ENCODE peak calls at places on chromosomes 2 and 18, in nine cellular contexts. O is RWPE1, M is germinal center, U is mucosa of descending colon, T is HTR-8/SVneo, E is cardiac septum, D is NCI-H446, B is posterior cingulate gyrus, H is erythroblast. P is an unnamed sample.

GRCh38 chr2:100721693-100722092 is 98.2 kb upstream of the NPAS2 start:
- DNase-seq in O (no peak), M (no peak), U (no peak), T (no peak), E (no peak), D (no peak), B (no peak), H (no peak), P (no peak)

GRCh38 chr2:69625078-69625788 is 18.3 kb downstream of the AAK1 start:
- DNase-seq in O (no peak), M (no peak), U (no peak), T (no peak), E (no peak), D (no peak), B (no peak), H (peak), P (no peak)

GRCh38 chr2:96111823-96112500 is 4.4 kb downstream of the ADRA2B start:
- DNase-seq in O (no peak), M (no peak), U (peak), T (no peak), E (peak), D (no peak), B (no peak), H (no peak), P (no peak)

GRCh38 chr2:88452980-88453582 is 588 bp upstream of the FOXI3 start:
- DNase-seq in O (no peak), M (no peak), U (no peak), T (no peak), E (no peak), D (no peak), B (no peak), H (no peak), P (no peak)

GRCh38 chr2:174121612-174122011 is 126.7 kb downstream of the OLA1 start:
- DNase-seq in O (peak), M (no peak), U (no peak), T (no peak), E (no peak), D (no peak), B (no peak), H (no peak), P (no peak)

GRCh38 chr2:33000986-33001385 is 54.2 kb downstream of the LTBP1 start:
- DNase-seq in O (no peak), M (no peak), U (no peak), T (no peak), E (no peak), D (no peak), B (no peak), H (no peak), P (no peak)

GRCh38 chr2:40606862-40607261 is 155.0 kb upstream of the SLC8A1 start:
- DNase-seq in O (peak), M (no peak), U (no peak), T (no peak), E (no peak), D (no peak), B (no peak), H (no peak), P (no peak)

GRCh38 chr2:45285311-45285710 is 276.1 kb upstream of the SIX2 start:
- DNase-seq in O (no peak), M (no peak), U (no peak), T (no peak), E (no peak), D (no peak), B (no peak), H (no peak), P (no peak)

GRCh38 chr2:127901339-127902072 is 15.8 kb upstream of the AMMECR1L start:
- DNase-seq in O (no peak), M (no peak), U (no peak), T (no peak), E (peak), D (peak), B (peak), H (no peak), P (peak)

GRCh38 chr2:109087055-109087663 is 41.8 kb upstream of the SH3RF3 start:
- DNase-seq in O (no peak), M (no peak), U (no peak), T (no peak), E (peak), D (no peak), B (no peak), H (no peak), P (no peak)

GRCh38 chr2:28558421-28558820 is 62.6 kb downstream of the PLB1 start:
- DNase-seq in O (no peak), M (no peak), U (no peak), T (no peak), E (no peak), D (no peak), B (no peak), H (no peak), P (no peak)

GRCh38 chr2:1804251-1804855 is 60.0 kb upstream of the PXDN start:
- DNase-seq in O (no peak), M (no peak), U (no peak), T (no peak), E (no peak), D (no peak), B (no peak), H (no peak), P (no peak)

GRCh38 chr2:54657664-54658083 is 65.8 kb upstream of the EML6 start:
- DNase-seq in O (peak), M (peak), U (peak), T (peak), E (no peak), D (peak), B (peak), H (peak), P (peak)

GRCh38 chr2:10235909-10236550 is 66.7 kb upstream of the HPCAL1 start:
- DNase-seq in O (no peak), M (no peak), U (peak), T (no peak), E (no peak), D (no peak), B (no peak), H (no peak), P (no peak)

GRCh38 chr18:12580630-12581342 is 77.1 kb downstream of the SPIRE1 start:
- DNase-seq in O (no peak), M (no peak), U (no peak), T (no peak), E (no peak), D (no peak), B (no peak), H (no peak), P (no peak)

GRCh38 chr2:227464851-227465250 is 7.1 kb upstream of the AGFG1 start:
- DNase-seq in O (no peak), M (no peak), U (no peak), T (no peak), E (no peak), D (no peak), B (no peak), H (no peak), P (no peak)

GRCh38 chr2:81545626-81546025 is 1241.1 kb upstream of the LRRTM1 start:
- DNase-seq in O (peak), M (no peak), U (no peak), T (peak), E (no peak), D (no peak), B (no peak), H (no peak), P (no peak)

GRCh38 chr2:66443977-66444855 is 9.3 kb downstream of the MEIS1 start:
- DNase-seq in O (no peak), M (no peak), U (no peak), T (no peak), E (no peak), D (no peak), B (no peak), H (no peak), P (no peak)

GRCh38 chr2:23200056-23200455 is 184.9 kb upstream of the KLHL29 start:
- DNase-seq in O (no peak), M (no peak), U (no peak), T (no peak), E (no peak), D (no peak), B (no peak), H (no peak), P (no peak)

GRCh38 chr2:178478442-178479274 is at the start of gene FKBP7:
- DNase-seq in O (peak), M (peak), U (peak), T (peak), E (peak), D (peak), B (peak), H (peak), P (peak)

GRCh38 chr18:48882379-48882778 is 68.4 kb downstream of the SMAD7 start:
- DNase-seq in O (no peak), M (no peak), U (no peak), T (no peak), E (peak), D (no peak), B (no peak), H (no peak), P (no peak)

GRCh38 chr18:29188760-29189159 is 1011.8 kb upstream of the CDH2 start:
- DNase-seq in O (peak), M (no peak), U (no peak), T (no peak), E (no peak), D (no peak), B (no peak), H (no peak), P (no peak)

GRCh38 chr2:142174176-142174575 is 43.4 kb upstream of the LRP1B start:
- DNase-seq in O (no peak), M (no peak), U (no peak), T (no peak), E (no peak), D (no peak), B (no peak), H (no peak), P (no peak)

GRCh38 chr2:42328148-42328833 is 32.7 kb downstream of the COX7A2L start:
- DNase-seq in O (no peak), M (peak), U (no peak), T (peak), E (no peak), D (no peak), B (no peak), H (peak), P (no peak)

GRCh38 chr2:221485500-221485870 is 86.6 kb downstream of the EPHA4 start:
- DNase-seq in O (no peak), M (no peak), U (no peak), T (no peak), E (no peak), D (no peak), B (no peak), H (no peak), P (no peak)

GRCh38 chr2:216343221-216343985 is 28.9 kb downstream of the MARCHF4 start:
- DNase-seq in O (no peak), M (no peak), U (no peak), T (no peak), E (no peak), D (no peak), B (no peak), H (no peak), P (no peak)

GRCh38 chr18:48615566-48616401 is 77.0 kb downstream of the CTIF start:
- DNase-seq in O (no peak), M (no peak), U (peak), T (no peak), E (no peak), D (no peak), B (no peak), H (no peak), P (peak)

GRCh38 chr2:25877431-25878360 is 591 bp downstream of the ASXL2 start:
- DNase-seq in O (peak), M (peak), U (peak), T (peak), E (peak), D (peak), B (peak), H (peak), P (peak)

GRCh38 chr2:113361051-113361450 is 76.4 kb upstream of the ZNG1B start:
- DNase-seq in O (no peak), M (no peak), U (no peak), T (no peak), E (no peak), D (no peak), B (no peak), H (no peak), P (no peak)

GRCh38 chr18:76494541-76495403 is at the start of gene ZNF516:
- DNase-seq in O (peak), M (peak), U (peak), T (no peak), E (no peak), D (no peak), B (no peak), H (peak), P (no peak)

GRCh38 chr2:69933839-69934613 is 19.1 kb downstream of the MXD1 start:
- DNase-seq in O (peak), M (no peak), U (no peak), T (no peak), E (no peak), D (no peak), B (no peak), H (peak), P (no peak)

GRCh38 chr2:86211033-86211795 is 12.0 kb downstream of the MRPL35 start:
- DNase-seq in O (no peak), M (no peak), U (no peak), T (no peak), E (no peak), D (no peak), B (no peak), H (no peak), P (no peak)

GRCh38 chr2:226358688-226359087 is 440.9 kb downstream of the IRS1 start:
- DNase-seq in O (no peak), M (no peak), U (no peak), T (no peak), E (no peak), D (no peak), B (no peak), H (no peak), P (no peak)

GRCh38 chr2:166057363-166058169 is 70.3 kb downstream of the SCN1A start:
- DNase-seq in O (peak), M (no peak), U (no peak), T (no peak), E (no peak), D (peak), B (no peak), H (no peak), P (no peak)